ENCODE peak calls at places on chromosome 21, in seven cellular contexts. D, M, V, K, L, W and X are unnamed samples. For H3K9me3, the result is how much of the 10 kb centered on the place peaks cover.

GRCh38 chr21:32096411-32096810 is 182.4 kb downstream of the MIS18A start:
- DNase-seq in D (no peak), M (no peak), V (no peak), K (no peak), L (peak), W (no peak), X (no peak)

GRCh38 chr21:45253180-45253579 is 34.5 kb downstream of the POFUT2 start:
- DNase-seq in D (no peak), M (no peak), V (no peak), K (no peak), L (no peak), W (no peak), X (no peak)

GRCh38 chr21:44528634-44528995 is 11.4 kb downstream of the KRTAP10-1 start:
- DNase-seq in D (no peak), M (no peak), V (no peak), K (no peak), L (no peak), W (no peak), X (no peak)

GRCh38 chr21:39604951-39605350 is 7.8 kb upstream of the B3GALT5 start:
- DNase-seq in D (no peak), M (no peak), V (no peak), K (no peak), L (no peak), W (no peak), X (no peak)

GRCh38 chr21:30463713-30464112 is 16.5 kb downstream of the KRTAP19-1 start:
- DNase-seq in D (no peak), M (no peak), V (no peak), K (no peak), L (no peak), W (no peak), X (no peak)

GRCh38 chr21:17640821-17641220 is 28.1 kb upstream of the BTG3 start:
- DNase-seq in D (no peak), M (no peak), V (no peak), K (no peak), L (no peak), W (no peak), X (no peak)

GRCh38 chr21:21029159-21029558 is 30.9 kb downstream of the NCAM2 start:
- DNase-seq in D (no peak), M (no peak), V (no peak), K (no peak), L (no peak), W (no peak), X (no peak)

GRCh38 chr21:14900058-14900457 is 164.7 kb downstream of the NRIP1 start:
- DNase-seq in D (no peak), M (no peak), V (no peak), K (no peak), L (no peak), W (no peak), X (no peak)

GRCh38 chr21:46111857-46112730 is 14.2 kb downstream of the COL6A2 start:
- DNase-seq in D (peak), M (peak), V (no peak), K (peak), L (no peak), W (peak), X (peak)

GRCh38 chr21:21101911-21102310 is 103.7 kb downstream of the NCAM2 start:
- DNase-seq in D (no peak), M (no peak), V (no peak), K (no peak), L (no peak), W (no peak), X (no peak)

GRCh38 chr21:16425297-16425696 is 695.5 kb downstream of the USP25 start:
- DNase-seq in D (no peak), M (no peak), V (no peak), K (no peak), L (no peak), W (no peak), X (no peak)

GRCh38 chr21:36113647-36114428 is 21.0 kb upstream of the CBR3 start:
- DNase-seq in D (no peak), M (peak), V (no peak), K (no peak), L (no peak), W (no peak), X (peak)

GRCh38 chr21:26965567-26966359 is 1.1 kb downstream of the ADAMTS5 start:
- DNase-seq in D (peak), M (peak), V (no peak), K (peak), L (no peak), W (peak), X (peak)

GRCh38 chr21:15592271-15592860 is 137.4 kb upstream of the USP25 start:
- DNase-seq in D (no peak), M (no peak), V (no peak), K (no peak), L (peak), W (no peak), X (no peak)

GRCh38 chr21:45045481-45045880 is 28.9 kb upstream of the ADARB1 start:
- DNase-seq in D (no peak), M (no peak), V (no peak), K (no peak), L (no peak), W (no peak), X (no peak)

GRCh38 chr21:36820176-36821031 is 121.5 kb downstream of the SIM2 start:
- DNase-seq in D (no peak), M (no peak), V (no peak), K (no peak), L (no peak), W (no peak), X (peak)

GRCh38 chr21:18608226-18608625 is 204.6 kb upstream of the TMPRSS15 start:
- DNase-seq in D (no peak), M (no peak), V (no peak), K (no peak), L (no peak), W (no peak), X (no peak)

GRCh38 chr21:25772680-25773079 is 37.9 kb downstream of the GABPA start:
- DNase-seq in D (no peak), M (no peak), V (no peak), K (no peak), L (no peak), W (no peak), X (no peak)

GRCh38 chr21:32048353-32048752 is 175.5 kb downstream of the HUNK start:
- DNase-seq in D (no peak), M (no peak), V (no peak), K (no peak), L (no peak), W (no peak), X (no peak)

GRCh38 chr21:26843912-26844257 is 1.3 kb downstream of the ADAMTS1 start:
- DNase-seq in D (no peak), M (no peak), V (no peak), K (no peak), L (no peak), W (peak), X (no peak)

GRCh38 chr21:38229260-38229877 is 27.4 kb upstream of the KCNJ15 start:
- DNase-seq in D (no peak), M (no peak), V (no peak), K (no peak), L (no peak), W (no peak), X (no peak)

GRCh38 chr21:45318146-45318555 is 30.5 kb upstream of the POFUT2 start:
- DNase-seq in D (peak), M (no peak), V (no peak), K (no peak), L (no peak), W (no peak), X (no peak)

GRCh38 chr21:45465105-45465504 is 60.1 kb downstream of the COL18A1 start:
- DNase-seq in D (peak), M (no peak), V (no peak), K (no peak), L (no peak), W (no peak), X (peak)

GRCh38 chr21:30439975-30440374 is at the start of gene KRTAP15-1:
- DNase-seq in D (no peak), M (no peak), V (no peak), K (no peak), L (no peak), W (no peak), X (no peak)

GRCh38 chr21:29163381-29164115 is 33.1 kb downstream of the MAP3K7CL start:
- DNase-seq in D (no peak), M (no peak), V (no peak), K (no peak), L (no peak), W (no peak), X (no peak)

GRCh38 chr21:43803558-43804300 is 14.4 kb downstream of the RRP1 start:
- DNase-seq in D (no peak), M (no peak), V (no peak), K (no peak), L (no peak), W (no peak), X (no peak)

GRCh38 chr21:44267655-44268142 is 6.0 kb upstream of the DNMT3L start:
- DNase-seq in D (no peak), M (no peak), V (no peak), K (no peak), L (no peak), W (peak), X (no peak)

GRCh38 chr21:36909901-36910561 is 56.4 kb downstream of the HLCS start:
- DNase-seq in D (no peak), M (no peak), V (no peak), K (no peak), L (peak), W (no peak), X (no peak)

GRCh38 chr21:29677326-29677725 is 262.5 kb downstream of the GRIK1 start:
- DNase-seq in D (no peak), M (no peak), V (no peak), K (no peak), L (no peak), W (no peak), X (no peak)

GRCh38 chr21:15604424-15604823 is 125.4 kb upstream of the USP25 start:
- DNase-seq in D (no peak), M (no peak), V (no peak), K (no peak), L (no peak), W (no peak), X (no peak)

GRCh38 chr21:42039470-42039901 is 29.3 kb upstream of the ZBTB21 start:
- DNase-seq in D (no peak), M (no peak), V (no peak), K (no peak), L (no peak), W (peak), X (peak)
- TF ChIP-seq POLR2A in D (no peak), M (no peak), V (no peak), K (no peak), L (no peak), W (no peak), X (peak)

GRCh38 chr21:34158866-34159616 is 85.7 kb downstream of the MRPS6 start:
- DNase-seq in D (peak), M (no peak), V (no peak), K (no peak), L (no peak), W (no peak), X (no peak)

GRCh38 chr21:34156957-34157356 is 83.6 kb downstream of the MRPS6 start:
- DNase-seq in D (no peak), M (no peak), V (no peak), K (no peak), L (no peak), W (no peak), X (no peak)

GRCh38 chr21:34154878-34155277 is 81.5 kb downstream of the MRPS6 start:
- DNase-seq in D (no peak), M (no peak), V (no peak), K (no peak), L (no peak), W (no peak), X (no peak)

GRCh38 chr21:34157456-34158025 is 84.2 kb downstream of the MRPS6 start:
- DNase-seq in D (no peak), M (no peak), V (no peak), K (no peak), L (no peak), W (no peak), X (no peak)

GRCh38 chr21:34159617-34159883 is 86.2 kb downstream of the MRPS6 start:
- DNase-seq in D (no peak), M (no peak), V (no peak), K (no peak), L (no peak), W (no peak), X (no peak)
- H3K9me3 ChIP-seq in D (under half), M (under half), V (under half), K (under half), L (under half), W (under half), X (under half)

GRCh38 chr21:41361786-41362604 is at the start of gene MX2:
- DNase-seq in D (no peak), M (peak), V (peak), K (peak), L (no peak), W (peak), X (peak)
- TF ChIP-seq POLR2A in D (peak), M (no peak), V (peak), K (no peak), L (no peak), W (no peak), X (peak)

GRCh38 chr21:33198346-33199135 is 31.2 kb upstream of the IFNAR2 start:
- DNase-seq in D (no peak), M (no peak), V (no peak), K (peak), L (no peak), W (no peak), X (peak)

GRCh38 chr21:33201945-33202344 is 27.8 kb upstream of the IFNAR2 start:
- DNase-seq in D (no peak), M (no peak), V (no peak), K (no peak), L (no peak), W (no peak), X (no peak)

GRCh38 chr21:33196956-33197374 is 32.8 kb upstream of the IFNAR2 start:
- DNase-seq in D (peak), M (peak), V (no peak), K (peak), L (peak), W (peak), X (peak)

GRCh38 chr21:33199516-33200217 is 30.1 kb upstream of the IFNAR2 start:
- DNase-seq in D (peak), M (peak), V (peak), K (peak), L (peak), W (peak), X (no peak)

DNA sequence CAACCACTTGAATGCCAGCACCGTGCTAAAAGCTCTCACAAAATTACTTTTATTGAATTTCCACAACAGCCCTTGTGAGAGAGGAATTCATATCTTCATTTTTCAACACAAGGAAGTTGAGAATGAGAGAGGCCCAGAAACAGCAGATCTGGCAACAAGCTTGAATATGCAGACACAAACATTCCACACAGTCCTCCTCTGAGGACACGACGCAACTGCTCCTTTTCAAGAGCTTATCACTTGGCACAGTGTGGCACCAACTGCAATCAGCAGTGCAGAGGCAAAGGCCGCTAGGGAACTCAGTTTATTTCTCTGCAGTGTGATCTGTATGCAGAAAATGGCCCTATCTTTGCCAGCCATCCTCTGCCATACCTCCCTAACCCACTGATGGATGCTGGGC is 32.2 kb upstream of the IFNAR2 start:
- DNase-seq in D (no peak), M (peak), V (no peak), K (peak), L (no peak), W (no peak), X (peak)
- H3K9me3 ChIP-seq in D (under half), M (under half), V (under half), K (under half), L (under half), W (under half), X (under half)

GRCh38 chr21:41425954-41426655 is at the start of gene MX1:
- DNase-seq in D (peak), M (peak), V (no peak), K (peak), L (no peak), W (peak), X (peak)
- TF ChIP-seq POLR2A in D (peak), M (no peak), V (peak), K (no peak), L (no peak), W (peak), X (peak)